ENCODE peak calls at places on chromosomes 5 and 9, in four cellular contexts. One of them, this sample, is unnamed.

GRCh38 chr5:9927106-9927505 is 297.0 kb upstream of the TAS2R1 start:
- DNase-seq in HCT116: no peak
- DNase-seq in HepG2: no peak
- DNase-seq in K562: no peak
- DNase-seq in this sample: no peak

GRCh38 chr5:51465165-51465564 is 81.9 kb downstream of the ISL1 start:
- DNase-seq in HCT116: no peak
- DNase-seq in K562: no peak
- DNase-seq in HepG2: no peak
- DNase-seq in this sample: no peak

GRCh38 chr9:9061599-9061998 is 1262.0 kb upstream of the DMAC1 start:
- DNase-seq in K562: no peak
- DNase-seq in HCT116: no peak
- DNase-seq in HepG2: peak; percentile 30
- DNase-seq in this sample: no peak

GRCh38 chr9:71796368-71796767 is 28.1 kb upstream of the CEMIP2 start:
- DNase-seq in K562: no peak
- DNase-seq in HepG2: no peak
- DNase-seq in HCT116: no peak
- DNase-seq in this sample: no peak

GRCh38 chr9:19184144-19184917 is 46.2 kb upstream of the DENND4C start:
- DNase-seq in K562: peak; percentile 12
- DNase-seq in HepG2: peak; percentile 76
- DNase-seq in HCT116: peak; percentile 59
- DNase-seq in this sample: no peak

GRCh38 chr5:181187500-181188213 is 17.3 kb downstream of the TRIM7 start:
- DNase-seq in K562: peak; percentile 66
- DNase-seq in HepG2: peak; percentile 81
- DNase-seq in HCT116: peak; percentile 86
- DNase-seq in this sample: peak; percentile 95

GRCh38 chr9:121026260-121026691 is 23.8 kb downstream of the C5 start:
- DNase-seq in HCT116: no peak
- DNase-seq in HepG2: peak; percentile 49
- DNase-seq in K562: no peak
- DNase-seq in this sample: no peak

GRCh38 chr5:108212775-108213346 is 169.0 kb downstream of the FBXL17 start:
- DNase-seq in K562: no peak
- DNase-seq in HCT116: no peak
- DNase-seq in HepG2: peak; percentile 64
- DNase-seq in this sample: no peak

GRCh38 chr5:41240985-41241384 is 27.7 kb upstream of the C6 start:
- DNase-seq in HepG2: no peak
- DNase-seq in HCT116: no peak
- DNase-seq in K562: no peak
- DNase-seq in this sample: no peak

GRCh38 chr9:35237303-35237702 is 75.5 kb downstream of the UNC13B start:
- DNase-seq in HCT116: no peak
- DNase-seq in K562: no peak
- DNase-seq in HepG2: no peak
- DNase-seq in this sample: no peak

GRCh38 chr5:6759401-6759800 is 46.2 kb downstream of the TENT4A start:
- DNase-seq in K562: peak; percentile 60
- DNase-seq in HCT116: no peak
- DNase-seq in HepG2: peak; percentile 66
- DNase-seq in this sample: no peak

GRCh38 chr5:72651779-72652178 is 144.6 kb upstream of the ZNF366 start:
- DNase-seq in HepG2: no peak
- DNase-seq in K562: no peak
- DNase-seq in HCT116: no peak
- DNase-seq in this sample: no peak

GRCh38 chr9:112553256-112553826 is 66.7 kb downstream of the KIAA1958 start:
- DNase-seq in HepG2: no peak
- DNase-seq in K562: no peak
- DNase-seq in HCT116: no peak
- DNase-seq in this sample: no peak

GRCh38 chr5:138459311-138459710 is 6.0 kb upstream of the EGR1 start:
- DNase-seq in HepG2: no peak
- DNase-seq in K562: no peak
- DNase-seq in HCT116: no peak
- DNase-seq in this sample: no peak

GRCh38 chr5:112418412-112419049 is 546 bp downstream of the EPB41L4A start:
- DNase-seq in HepG2: no peak
- DNase-seq in HCT116: no peak
- DNase-seq in K562: no peak
- DNase-seq in this sample: no peak

GRCh38 chr5:160169326-160169725 is 50.1 kb upstream of the PWWP2A start:
- DNase-seq in HepG2: no peak
- DNase-seq in K562: no peak
- DNase-seq in HCT116: no peak
- DNase-seq in this sample: no peak

GRCh38 chr5:41821051-41821450 is 49.2 kb downstream of the OXCT1 start:
- DNase-seq in HepG2: no peak
- DNase-seq in HCT116: no peak
- DNase-seq in K562: no peak
- DNase-seq in this sample: no peak

GRCh38 chr5:53095931-53096525 is 13.5 kb downstream of the MOCS2 start:
- DNase-seq in HepG2: peak; percentile 56
- DNase-seq in HCT116: peak; percentile 49
- DNase-seq in K562: peak; percentile 58
- DNase-seq in this sample: peak; percentile 73

GRCh38 chr5:145587308-145588071 is 247.7 kb downstream of the PRELID2 start:
- DNase-seq in HCT116: peak; percentile 94
- DNase-seq in K562: no peak
- DNase-seq in HepG2: peak; percentile 3
- DNase-seq in this sample: peak; percentile 2

GRCh38 chr9:114154597-114155102 is 687 bp upstream of the COL27A1 start:
- DNase-seq in HepG2: no peak
- DNase-seq in HCT116: no peak
- DNase-seq in K562: no peak
- DNase-seq in this sample: no peak

GRCh38 chr5:138570871-138571270 is 4.3 kb downstream of the HSPA9 start:
- DNase-seq in HCT116: no peak
- DNase-seq in HepG2: no peak
- DNase-seq in K562: no peak
- DNase-seq in this sample: no peak

GRCh38 chr5:102771435-102771834 is 16.3 kb downstream of the PAM start:
- DNase-seq in HepG2: no peak
- DNase-seq in K562: no peak
- DNase-seq in HCT116: no peak
- DNase-seq in this sample: no peak

GRCh38 chr5:79236970-79237734 is 1.2 kb downstream of the JMY start:
- DNase-seq in HepG2: peak; percentile 36
- DNase-seq in K562: peak; percentile 22
- DNase-seq in HCT116: no peak
- DNase-seq in this sample: no peak

GRCh38 chr5:139747583-139748504 is 47.8 kb upstream of the PSD2 start:
- DNase-seq in K562: peak; percentile 74
- DNase-seq in HepG2: no peak
- DNase-seq in HCT116: no peak
- DNase-seq in this sample: no peak

DNA sequence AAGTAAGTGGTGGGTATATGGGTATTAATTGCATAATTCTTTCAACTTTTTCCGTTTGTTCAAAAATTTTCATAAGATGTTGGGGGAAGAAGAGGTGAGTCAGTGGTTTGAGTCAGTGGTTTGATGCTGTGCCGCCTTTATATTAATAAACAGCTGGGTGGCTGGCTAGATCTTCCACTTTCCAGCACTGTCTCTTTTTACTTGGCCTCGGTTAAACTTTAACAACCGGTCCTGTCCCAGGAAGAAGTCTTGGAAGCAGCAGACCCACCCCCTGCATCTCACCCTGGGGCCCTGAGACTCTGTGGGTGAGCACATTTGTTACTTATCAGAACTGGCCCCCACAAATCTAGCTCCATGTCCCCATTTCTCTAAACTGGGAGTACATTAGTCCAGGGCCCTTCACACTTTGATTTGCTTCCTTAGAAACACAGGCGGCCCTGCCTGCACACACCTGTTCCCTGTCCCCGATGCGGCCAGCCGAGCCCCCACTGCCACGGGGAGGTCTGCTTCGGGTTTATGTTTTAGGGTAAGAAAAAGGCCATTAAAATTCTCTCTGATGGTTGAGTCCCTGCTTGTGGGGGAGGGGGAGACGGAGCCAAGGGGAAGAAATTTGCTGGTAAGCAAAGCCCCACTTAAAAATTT is 90.7 kb downstream of the PTCH1 start:
- DNase-seq in K562: peak; percentile 32
- DNase-seq in HCT116: no peak
- DNase-seq in HepG2: peak; percentile 21
- DNase-seq in this sample: no peak
- H3K27ac ChIP-seq in K562: peak overlapping the region; percentile 85
- H3K27ac ChIP-seq in HCT116: peak overlapping the region; percentile 86
- H3K27ac ChIP-seq in HepG2: peak overlapping the region; percentile 85
- H3K27ac ChIP-seq in this sample: peak overlapping the region; percentile 88

GRCh38 chr5:16888694-16889124 is 47.4 kb downstream of the MYO10 start:
- DNase-seq in HCT116: no peak
- DNase-seq in HepG2: no peak
- DNase-seq in K562: no peak
- DNase-seq in this sample: no peak
- TF ChIP-seq TCF7L2 in HCT116: no peak
- TF ChIP-seq TCF7L2 in HepG2: no peak
- TF ChIP-seq TCF7L2 in K562: no peak
- TF ChIP-seq TCF7L2 in this sample: no peak

GRCh38 chr9:128124451-128124850 is 3.1 kb downstream of the PTGES2 start:
- DNase-seq in K562: no peak
- DNase-seq in HCT116: no peak
- DNase-seq in HepG2: no peak
- DNase-seq in this sample: no peak

GRCh38 chr9:128127568-128127989 is at the start of gene PTGES2:
- DNase-seq in HCT116: peak; percentile 68
- DNase-seq in HepG2: peak; percentile 68
- DNase-seq in K562: peak; percentile 79
- DNase-seq in this sample: no peak

GRCh38 chr9:128123451-128124080 is 4.0 kb downstream of the PTGES2 start:
- DNase-seq in HCT116: no peak
- DNase-seq in HepG2: no peak
- DNase-seq in K562: no peak
- DNase-seq in this sample: no peak

GRCh38 chr9:128124873-128125574 is 2.5 kb downstream of the PTGES2 start:
- DNase-seq in K562: no peak
- DNase-seq in HCT116: peak; percentile 46
- DNase-seq in HepG2: peak; percentile 57
- DNase-seq in this sample: no peak

DNA sequence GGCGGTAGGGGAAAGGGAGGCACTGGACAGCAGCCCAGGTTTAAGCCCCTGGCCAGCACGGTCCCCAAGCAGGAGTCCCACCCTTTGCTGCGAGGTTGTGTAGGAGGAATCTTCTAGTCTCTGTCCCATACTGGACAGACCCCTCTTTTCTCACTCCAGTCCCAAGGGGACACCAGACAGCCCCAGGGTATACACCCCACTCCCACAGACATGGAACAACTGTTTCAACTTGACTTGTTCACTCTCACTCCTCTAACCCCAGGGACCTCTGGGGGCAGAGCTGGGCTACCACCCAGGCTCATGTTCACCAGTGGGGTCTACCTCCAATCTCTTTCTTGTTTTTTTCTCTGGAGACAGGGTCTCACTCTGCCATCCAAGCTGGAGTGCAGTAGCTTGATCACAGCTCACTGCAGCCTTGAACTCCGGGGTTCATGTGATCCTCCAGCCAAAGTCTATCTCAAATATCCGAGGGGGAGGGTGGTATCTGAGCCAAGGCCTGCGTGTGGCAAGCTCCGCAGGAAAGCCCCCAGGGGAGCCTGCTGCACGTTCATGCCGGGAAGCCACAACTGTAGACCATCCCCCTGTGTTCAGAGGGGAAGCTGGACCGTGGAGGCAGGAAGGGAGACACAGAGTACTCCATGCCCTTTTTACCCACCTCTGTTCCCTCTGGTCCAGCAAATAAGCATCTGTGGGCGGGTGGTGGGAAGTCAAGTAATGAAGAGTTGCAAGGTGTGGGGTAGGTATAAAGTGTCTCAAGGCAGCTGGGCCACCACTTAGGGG is 1.8 kb downstream of the PTGES2 start:
- DNase-seq in HCT116: no peak
- DNase-seq in HepG2: no peak
- DNase-seq in K562: no peak
- DNase-seq in this sample: no peak
- H3K27ac ChIP-seq in HCT116: peak overlapping the region; percentile 99
- H3K27ac ChIP-seq in HepG2: peak overlapping the region; percentile 40
- H3K27ac ChIP-seq in K562: peak overlapping the region; percentile 9
- H3K27ac ChIP-seq in this sample: no peak overlapping the region

DNA sequence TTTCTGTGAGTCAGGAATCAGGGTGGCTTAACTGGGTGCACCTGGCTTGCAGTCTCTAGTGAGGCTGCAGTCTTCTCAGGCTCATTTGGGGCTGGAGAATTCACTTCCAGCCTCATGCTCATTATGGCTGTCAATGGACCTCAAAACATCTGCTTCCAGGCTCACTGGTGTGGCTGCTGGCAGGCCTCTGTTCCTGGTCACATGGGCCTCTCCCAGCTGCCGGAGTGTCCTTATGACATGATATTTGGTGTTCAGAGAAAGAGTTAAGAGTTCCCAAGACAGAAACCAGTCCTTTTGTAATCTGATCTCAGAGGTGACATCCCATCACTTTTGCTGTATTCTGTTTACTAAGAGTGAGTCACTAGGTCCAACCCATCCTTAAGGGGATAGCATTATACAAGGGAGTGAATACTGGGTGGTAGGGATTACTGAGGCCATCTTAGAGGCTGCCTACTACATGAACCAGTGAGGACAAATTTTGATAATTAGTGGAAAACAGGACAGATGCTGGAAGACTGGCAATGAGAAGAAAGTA is 104.6 kb downstream of the CACNA1B start:
- DNase-seq in HepG2: no peak
- DNase-seq in K562: no peak
- DNase-seq in HCT116: peak; percentile 21
- DNase-seq in this sample: no peak
- TF ChIP-seq TCF7L2 in HepG2: no peak
- TF ChIP-seq TCF7L2 in K562: no peak
- TF ChIP-seq TCF7L2 in HCT116: peak; percentile 83
- TF ChIP-seq TCF7L2 in this sample: no peak

DNA sequence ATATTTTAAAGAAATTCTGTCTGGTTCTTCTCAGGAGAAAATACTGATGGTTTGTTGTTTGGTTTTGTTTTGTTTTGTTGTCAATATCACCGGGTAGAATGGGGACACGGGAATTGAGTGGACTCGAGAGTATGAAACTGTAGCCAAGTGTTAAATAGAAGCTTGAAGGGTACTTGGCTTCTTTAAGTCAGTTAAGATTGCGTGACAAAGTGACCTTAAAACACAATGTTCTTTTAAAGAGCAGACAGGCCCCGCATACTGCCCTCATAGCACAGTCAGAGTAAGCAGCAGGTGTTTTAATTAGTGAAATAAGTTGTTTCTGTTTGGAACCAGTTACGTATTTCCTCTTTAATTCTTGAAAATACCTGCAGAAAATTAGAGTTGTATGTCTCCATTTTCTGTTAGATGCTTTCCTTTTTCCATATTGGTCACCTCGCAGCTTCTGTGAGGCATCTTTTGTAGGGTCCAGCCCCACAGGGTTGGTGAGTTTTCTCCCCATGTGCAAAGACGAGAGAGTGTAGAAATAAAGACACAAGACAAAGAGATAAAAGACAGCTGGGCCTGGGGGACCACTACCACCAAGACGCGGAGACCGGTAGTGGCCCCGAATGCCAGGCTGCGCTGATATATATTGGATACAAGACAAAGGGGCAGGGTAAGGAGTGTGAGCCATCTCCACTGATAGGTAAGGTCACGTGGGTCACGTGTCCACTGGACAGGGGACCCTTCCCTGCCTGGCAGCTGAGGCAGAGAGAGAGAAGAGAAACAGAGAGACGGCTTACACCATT is 9.6 kb downstream of the TRIP13 start:
- DNase-seq in HepG2: no peak
- DNase-seq in K562: no peak
- DNase-seq in HCT116: no peak
- DNase-seq in this sample: no peak
- H3K27ac ChIP-seq in HepG2: no peak overlapping the region
- H3K27ac ChIP-seq in K562: no peak overlapping the region
- H3K27ac ChIP-seq in HCT116: no peak overlapping the region
- H3K27ac ChIP-seq in this sample: no peak overlapping the region

This sample was measured in Panc1.